ENCODE peak calls at places on chromosomes 3 and 15, in six cellular contexts. K is kidney epithelial cell, O is DND-41, V is cardiac fibroblast, J is astrocyte, B is NB4. G is an unnamed sample.

GRCh38 chr3:133706033-133706432 is 40.2 kb upstream of the TF start:
- DNase-seq in K (no peak), O (no peak), V (no peak), J (no peak), B (no peak), G (no peak)

GRCh38 chr3:145776782-145777408 is 384.1 kb downstream of the PLOD2 start:
- DNase-seq in K (peak), O (peak), V (peak), J (peak), B (peak), G (peak)

GRCh38 chr15:62455441-62455921 is 290.4 kb upstream of the C2CD4B start:
- DNase-seq in K (no peak), O (no peak), V (no peak), J (peak), B (no peak), G (peak)

GRCh38 chr3:16618721-16619120 is 13.5 kb upstream of the DAZL start:
- DNase-seq in K (no peak), O (no peak), V (peak), J (peak), B (no peak), G (peak)

GRCh38 chr3:59821274-59821673 is 771.4 kb upstream of the CFAP20DC start:
- DNase-seq in K (no peak), O (peak), V (no peak), J (no peak), B (no peak), G (no peak)

GRCh38 chr15:101723161-101723873 is 956 bp downstream of the TARS3 start:
- DNase-seq in K (no peak), O (peak), V (peak), J (peak), B (peak), G (peak)

GRCh38 chr15:70140543-70141375 is 43.0 kb upstream of the TLE3 start:
- DNase-seq in K (no peak), O (peak), V (peak), J (peak), B (peak), G (no peak)

GRCh38 chr3:156628095-156628690 is 46.2 kb upstream of the TIPARP start:
- DNase-seq in K (no peak), O (no peak), V (no peak), J (peak), B (no peak), G (no peak)

GRCh38 chr3:41592753-41593152 is 369.1 kb downstream of the ULK4 start:
- DNase-seq in K (no peak), O (no peak), V (no peak), J (no peak), B (peak), G (no peak)

GRCh38 chr15:39051931-39052705 is 487.5 kb upstream of the RASGRP1 start:
- DNase-seq in K (no peak), O (no peak), V (no peak), J (no peak), B (no peak), G (no peak)

GRCh38 chr3:184540777-184541681 is 20.6 kb upstream of the EPHB3 start:
- DNase-seq in K (peak), O (peak), V (peak), J (no peak), B (peak), G (peak)

GRCh38 chr15:57598346-57598745 is 6.6 kb downstream of the MYZAP start:
- DNase-seq in K (no peak), O (no peak), V (no peak), J (no peak), B (no peak), G (no peak)
- H3K4me3 ChIP-seq in K (no peak), O (no peak), V (no peak), J (no peak), B (no peak), G (no peak)

GRCh38 chr15:26805470-26805869 is 32.6 kb upstream of the GABRB3 start:
- DNase-seq in K (no peak), O (no peak), V (no peak), J (no peak), B (no peak), G (no peak)

GRCh38 chr15:26807517-26808427 is 34.9 kb upstream of the GABRB3 start:
- DNase-seq in K (no peak), O (no peak), V (no peak), J (no peak), B (no peak), G (no peak)

GRCh38 chr15:26806161-26806560 is 33.3 kb upstream of the GABRB3 start:
- DNase-seq in K (no peak), O (no peak), V (no peak), J (no peak), B (no peak), G (no peak)

GRCh38 chr15:26804063-26804804 is 31.4 kb upstream of the GABRB3 start:
- DNase-seq in K (no peak), O (no peak), V (no peak), J (no peak), B (no peak), G (no peak)

GRCh38 chr15:26806574-26806973 is 33.7 kb upstream of the GABRB3 start:
- DNase-seq in K (no peak), O (no peak), V (no peak), J (no peak), B (no peak), G (no peak)
- H3K4me3 ChIP-seq in K (no peak), O (no peak), V (no peak), J (no peak), B (no peak), G (no peak)

DNA sequence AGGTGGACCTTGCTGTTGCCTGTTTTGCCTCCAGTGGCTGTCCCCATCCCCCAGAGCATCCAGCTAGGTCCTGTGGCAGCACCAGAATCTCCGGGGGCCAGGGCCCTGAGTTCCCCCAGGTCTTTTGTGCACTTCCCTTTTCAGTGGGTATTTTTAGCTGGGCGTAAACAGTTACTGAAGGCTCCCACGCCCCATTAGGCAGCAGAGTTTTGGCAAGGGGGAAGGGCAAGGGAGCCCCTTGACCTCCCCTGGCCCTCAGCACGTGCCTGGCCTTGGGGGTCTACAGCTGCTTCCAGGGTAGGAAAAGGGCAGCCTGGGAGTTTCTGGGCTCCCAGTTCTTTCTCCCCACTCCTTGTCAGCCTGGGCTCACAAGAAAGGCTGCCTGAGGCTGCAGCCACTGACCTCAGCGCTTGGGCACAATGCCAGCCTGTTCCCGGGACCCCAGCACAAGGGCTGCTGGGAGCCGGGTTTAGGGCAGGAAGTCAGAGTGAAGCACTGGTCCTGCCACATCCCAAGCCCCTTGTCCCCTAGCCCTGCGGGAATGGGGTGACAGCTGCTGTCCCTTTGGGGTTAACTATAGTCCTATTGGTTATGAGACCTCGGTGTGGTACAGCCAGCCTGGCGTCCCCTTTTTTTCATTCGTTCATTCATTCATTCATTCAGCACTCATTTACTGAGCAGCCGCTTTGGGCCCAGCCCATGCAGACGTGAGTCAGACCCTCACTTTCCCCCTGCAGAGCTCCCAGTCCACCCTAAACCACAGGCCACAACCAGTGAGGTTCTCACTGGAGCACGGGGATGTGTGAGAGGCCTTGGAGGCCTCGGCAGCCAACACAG is 8.4 kb downstream of the CSK start:
- DNase-seq in K (peak), O (no peak), V (peak), J (peak), B (peak), G (peak)
- H3K4me3 ChIP-seq in K (no peak), O (no peak), V (no peak), J (no peak), B (peak), G (no peak)

GRCh38 chr3:36201546-36201945 is 178.8 kb upstream of the STAC start:
- DNase-seq in K (no peak), O (no peak), V (no peak), J (no peak), B (no peak), G (no peak)
- H3K4me3 ChIP-seq in K (no peak), O (no peak), V (no peak), J (no peak), B (no peak), G (no peak)

GRCh38 chr3:56468184-56469106 is at the start of gene ERC2:
- DNase-seq in K (peak), O (no peak), V (peak), J (peak), B (no peak), G (peak)

GRCh38 chr3:56469141-56469540 is 874 bp upstream of the ERC2 start:
- DNase-seq in K (no peak), O (no peak), V (no peak), J (no peak), B (no peak), G (no peak)

GRCh38 chr3:56467108-56467507 is 1.2 kb downstream of the ERC2 start:
- DNase-seq in K (peak), O (no peak), V (peak), J (peak), B (no peak), G (peak)

GRCh38 chr3:56471771-56472170 is 3.5 kb upstream of the ERC2 start:
- DNase-seq in K (no peak), O (no peak), V (no peak), J (no peak), B (no peak), G (no peak)

DNA sequence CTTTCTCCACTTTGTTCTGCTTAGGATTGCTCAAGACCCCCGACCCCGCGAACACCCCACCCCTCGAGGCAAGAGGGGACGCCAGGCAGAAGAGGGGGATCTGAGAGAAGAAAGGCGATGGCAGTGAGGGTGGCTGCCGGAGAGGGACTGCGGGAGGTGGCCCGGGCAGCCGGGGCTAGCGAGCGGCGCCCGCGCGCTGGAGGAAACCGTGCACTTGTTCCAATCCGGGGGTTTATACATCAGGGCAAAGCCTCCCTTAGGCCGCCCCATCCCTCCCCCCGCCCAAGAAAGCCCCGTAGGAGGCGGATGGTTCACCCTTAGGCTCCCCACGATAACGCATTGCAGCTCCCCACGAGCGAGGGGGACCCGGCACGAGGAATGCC is 475 bp downstream of the ERC2 start:
- DNase-seq in K (no peak), O (no peak), V (no peak), J (no peak), B (no peak), G (no peak)
- H3K4me3 ChIP-seq in K (peak), O (no peak), V (peak), J (peak), B (no peak), G (peak)

DNA sequence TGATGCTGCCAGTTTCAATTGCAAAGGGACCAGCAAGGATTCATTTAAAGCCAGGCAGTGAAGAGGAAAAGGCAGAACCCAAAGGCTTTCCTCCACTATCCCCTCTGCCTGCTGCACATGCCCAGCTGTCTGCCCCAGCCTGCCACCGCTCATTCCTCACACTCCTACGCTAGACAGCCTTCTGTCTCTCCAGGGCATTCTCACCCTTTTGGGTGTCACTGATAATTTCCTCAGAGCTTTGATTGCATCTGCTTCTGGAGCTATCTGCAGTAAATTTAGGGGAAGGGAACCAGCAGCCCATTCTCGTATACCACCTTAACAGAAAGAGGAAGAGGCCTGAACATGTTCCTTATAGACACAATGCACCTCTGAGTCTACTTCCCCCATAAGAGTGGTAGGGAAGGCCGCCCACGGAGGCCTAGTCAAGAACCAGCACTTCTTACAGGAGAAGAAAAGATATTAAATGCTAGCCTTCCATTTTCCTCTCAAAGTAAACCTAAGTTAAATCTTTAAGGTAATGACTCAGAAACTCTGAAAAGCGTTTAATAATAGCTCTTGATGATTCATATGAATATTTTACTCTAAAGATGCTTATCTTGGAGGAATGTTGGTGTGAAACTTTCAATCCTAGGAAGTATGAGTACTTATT is 20.9 kb downstream of the NUDT16 start:
- DNase-seq in K (peak), O (no peak), V (peak), J (peak), B (peak), G (peak)
- H3K4me3 ChIP-seq in K (no peak), O (no peak), V (no peak), J (no peak), B (no peak), G (no peak)

DNA sequence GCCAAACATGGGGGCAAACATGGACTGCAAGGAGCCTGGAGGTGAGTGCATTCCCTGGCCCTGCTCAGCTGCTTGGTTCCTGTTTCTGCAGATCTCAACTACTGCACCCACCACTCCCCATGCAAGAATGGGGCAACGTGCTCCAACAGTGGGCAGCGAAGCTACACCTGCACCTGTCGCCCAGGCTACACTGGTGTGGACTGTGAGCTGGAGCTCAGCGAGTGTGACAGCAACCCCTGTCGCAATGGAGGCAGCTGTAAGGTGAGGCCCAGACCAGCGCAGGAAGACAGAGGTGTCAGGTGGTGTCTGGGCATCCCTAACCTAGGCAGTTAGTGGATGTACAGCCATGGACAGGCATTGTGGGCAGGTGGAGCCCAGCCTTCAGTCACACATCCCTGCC is 5.3 kb downstream of the DLL4 start:
- DNase-seq in K (no peak), O (no peak), V (no peak), J (no peak), B (no peak), G (no peak)
- H3K4me3 ChIP-seq in K (no peak), O (no peak), V (no peak), J (no peak), B (no peak), G (no peak)

DNA sequence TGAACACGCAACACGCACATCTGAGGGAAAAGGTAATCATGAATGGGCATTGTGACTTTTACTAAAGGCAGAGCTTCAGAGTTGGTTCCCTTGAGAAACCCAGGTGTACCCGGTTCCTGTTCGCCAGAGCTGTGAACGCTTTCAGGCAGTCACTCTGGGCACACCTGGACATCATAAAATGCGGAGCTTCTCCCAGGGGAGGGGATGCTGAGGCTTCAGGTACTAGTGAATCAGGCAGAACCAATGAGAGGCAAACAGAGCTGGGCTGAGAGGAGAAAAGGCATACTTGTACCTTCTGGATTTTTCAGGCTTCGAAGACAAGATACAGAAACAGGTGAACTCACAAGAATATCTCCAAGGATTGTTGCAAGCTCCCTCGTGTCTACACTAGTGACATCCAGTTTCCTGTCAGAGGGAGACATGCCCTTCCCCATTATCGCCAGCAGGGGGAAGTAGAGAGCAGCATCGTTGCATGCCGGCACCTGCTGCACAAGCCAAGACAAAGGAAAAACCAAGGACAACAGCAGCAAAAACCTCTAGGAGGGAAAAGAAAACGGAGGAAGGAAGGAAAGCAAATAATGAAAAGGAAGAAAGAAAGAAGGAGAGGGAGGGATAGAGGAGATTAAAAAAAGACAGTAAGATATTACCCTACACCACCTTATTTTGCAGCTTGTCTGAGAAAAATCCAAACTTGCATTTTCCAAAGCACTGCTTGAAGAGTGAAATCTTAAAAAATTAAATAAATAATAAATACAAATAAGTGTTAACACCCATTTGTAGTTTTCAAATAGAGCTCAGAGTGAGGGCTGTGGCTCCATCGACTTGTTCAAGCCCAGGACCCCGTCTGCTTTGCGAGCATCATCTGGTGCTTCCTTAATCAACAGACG is 2.0 kb downstream of the AHSG start:
- DNase-seq in K (no peak), O (peak), V (peak), J (peak), B (peak), G (peak)
- H3K4me3 ChIP-seq in K (no peak), O (no peak), V (no peak), J (no peak), B (no peak), G (no peak)

GRCh38 chr3:56921573-56922571 is 120.1 kb upstream of the ARHGEF3 start:
- DNase-seq in K (no peak), O (peak), V (peak), J (peak), B (no peak), G (no peak)
- H3K4me3 ChIP-seq in K (no peak), O (peak), V (no peak), J (no peak), B (no peak), G (no peak)

GRCh38 chr3:9653565-9654248 is 4.4 kb downstream of the MTMR14 start:
- DNase-seq in K (no peak), O (no peak), V (no peak), J (no peak), B (no peak), G (no peak)
- H3K4me3 ChIP-seq in K (no peak), O (no peak), V (no peak), J (no peak), B (no peak), G (no peak)

G was measured in fibroblast of mammary gland.